ENCODE peak calls at places on chromosomes 3 and 15, in ten cellular contexts. Q is hepatocyte, K is IMR-90, W is sigmoid colon, F is kidney epithelial cell, M is stomach, S is astrocyte, N is Panc1, H is GM12865, I is cardiac fibroblast. J is an unnamed sample.

GRCh38 chr15:51260262-51260661 is 78.1 kb downstream of the CYP19A1 start:
- DNase-seq in Q (no peak), K (peak; percentile 8), W (no peak), F (no peak), M (no peak), S (peak; percentile 49), N (no peak), H (no peak), I (peak; percentile 40), J (no peak)

GRCh38 chr3:33941804-33942203 is 143.4 kb downstream of the PDCD6IP start:
- DNase-seq in Q (no peak), K (no peak), W (no peak), F (no peak), M (no peak), S (no peak), N (no peak), H (peak; percentile 19), I (no peak), J (no peak)

GRCh38 chr15:81069909-81070308 is 64.2 kb upstream of the CFAP161 start:
- DNase-seq in Q (no peak), K (no peak), W (no peak), F (no peak), M (no peak), S (no peak), N (no peak), H (no peak), I (no peak), J (no peak)

GRCh38 chr3:108221403-108221802 is 821 bp downstream of the IFT57 start:
- DNase-seq in Q (no peak), K (no peak), W (no peak), F (no peak), M (no peak), S (no peak), N (no peak), H (no peak), I (peak; percentile 9), J (peak; percentile 17)

GRCh38 chr15:67049351-67050044 is 15.9 kb upstream of the SMAD3 start:
- DNase-seq in Q (peak; percentile 76), K (peak; percentile 92), W (peak; percentile 46), F (peak; percentile 94), M (no peak), S (peak; percentile 96), N (no peak), H (no peak), I (peak; percentile 68), J (no peak)

GRCh38 chr3:60314064-60314463 is 937.2 kb downstream of the FHIT start:
- DNase-seq in Q (peak; percentile 10), K (no peak), W (no peak), F (no peak), M (no peak), S (peak; percentile 33), N (no peak), H (no peak), I (no peak), J (no peak)

GRCh38 chr15:26889298-26889898 is 22.5 kb downstream of the GABRA5 start:
- DNase-seq in Q (peak; percentile 76), K (peak; percentile 64), W (no peak), F (peak; percentile 18), M (peak; percentile 74), S (peak; percentile 48), N (peak; percentile 63), H (peak; percentile 77), I (peak; percentile 71), J (peak; percentile 71)

GRCh38 chr3:58880182-58880581 is 169.6 kb downstream of the CFAP20DC start:
- DNase-seq in Q (no peak), K (peak; percentile 77), W (no peak), F (no peak), M (no peak), S (peak; percentile 40), N (no peak), H (no peak), I (no peak), J (no peak)

GRCh38 chr3:81740731-81741130 is 20.7 kb downstream of the GBE1 start:
- DNase-seq in Q (no peak), K (no peak), W (no peak), F (no peak), M (no peak), S (no peak), N (no peak), H (no peak), I (no peak), J (no peak)

GRCh38 chr3:115330406-115330805 is 183.3 kb upstream of the ZBTB20 start:
- DNase-seq in Q (no peak), K (peak; percentile 51), W (no peak), F (no peak), M (no peak), S (peak; percentile 75), N (no peak), H (no peak), I (peak; percentile 62), J (no peak)

GRCh38 chr3:65732060-65732933 is 306.4 kb downstream of the MAGI1 start:
- DNase-seq in Q (peak; percentile 79), K (peak; percentile 80), W (no peak), F (peak; percentile 10), M (no peak), S (peak; percentile 35), N (peak; percentile 62), H (peak; percentile 49), I (peak; percentile 71), J (peak; percentile 44)

GRCh38 chr15:66654718-66655375 is 47.2 kb upstream of the SMAD6 start:
- DNase-seq in Q (peak; percentile 55), K (no peak), W (no peak), F (no peak), M (peak; percentile 29), S (no peak), N (no peak), H (no peak), I (no peak), J (no peak)

GRCh38 chr15:60464836-60465630 is 13.9 kb downstream of the ICE2 start:
- DNase-seq in Q (no peak), K (no peak), W (no peak), F (no peak), M (no peak), S (peak; percentile 30), N (no peak), H (no peak), I (peak; percentile 33), J (no peak)

GRCh38 chr3:42502429-42503250 is at the start of gene VIPR1:
- DNase-seq in Q (peak; percentile 93), K (no peak), W (peak; percentile 71), F (peak; percentile 10), M (peak; percentile 95), S (no peak), N (no peak), H (peak; percentile 83), I (peak; percentile 53), J (peak; percentile 61)

GRCh38 chr3:42503957-42504333 is 1.5 kb downstream of the VIPR1 start:
- DNase-seq in Q (no peak), K (no peak), W (peak; percentile 34), F (no peak), M (peak; percentile 17), S (no peak), N (no peak), H (no peak), I (no peak), J (no peak)

GRCh38 chr3:42504334-42505202 is 2.1 kb downstream of the VIPR1 start:
- DNase-seq in Q (peak; percentile 65), K (no peak), W (peak; percentile 46), F (no peak), M (peak; percentile 17), S (no peak), N (no peak), H (no peak), I (no peak), J (no peak)

GRCh38 chr3:42501681-42502428 is 588 bp upstream of the VIPR1 start:
- DNase-seq in Q (peak; percentile 82), K (peak; percentile 2), W (peak; percentile 68), F (no peak), M (peak; percentile 78), S (no peak), N (no peak), H (peak; percentile 46), I (peak; percentile 42), J (peak; percentile 46)

DNA sequence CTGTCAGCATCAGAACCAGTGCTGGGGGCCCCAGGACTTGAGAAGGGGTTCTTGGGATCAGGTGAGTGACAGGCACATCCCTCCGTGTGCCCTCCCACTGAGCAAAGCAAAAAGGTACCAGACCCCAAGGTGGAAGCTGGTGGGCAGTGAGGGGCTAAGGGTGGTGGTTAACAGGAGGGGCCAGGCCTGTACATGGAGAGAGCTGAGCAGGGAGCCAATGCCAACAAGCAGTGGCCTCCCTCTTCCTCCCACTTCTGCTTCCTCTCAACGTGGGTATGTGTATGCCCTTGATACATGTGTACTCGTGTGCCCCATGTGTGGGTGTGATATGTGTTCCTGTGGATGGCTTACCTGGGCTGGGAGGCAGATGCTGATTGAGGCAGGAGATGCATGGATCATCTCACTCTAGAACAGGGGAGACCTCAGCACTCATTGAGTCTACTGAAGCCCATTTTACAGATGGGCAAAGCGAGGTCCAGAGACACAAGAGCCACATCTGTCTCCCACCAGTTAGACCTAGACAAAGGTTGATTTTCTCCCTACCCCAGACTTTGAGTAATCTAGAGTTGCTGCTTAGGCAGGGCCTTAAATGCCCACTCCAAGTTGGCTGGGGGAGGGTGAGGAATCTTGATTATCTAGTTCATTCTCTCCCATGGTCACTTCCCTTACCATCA is 945 bp downstream of the VIPR1 start:
- DNase-seq in Q (no peak), K (no peak), W (peak; percentile 36), F (no peak), M (peak; percentile 23), S (no peak), N (no peak), H (no peak), I (no peak), J (no peak)
- H3K4me3 ChIP-seq in Q (peak overlapping the region; percentile 90), K (no peak overlapping the region), W (no peak overlapping the region), F (no peak overlapping the region), M (peak overlapping the region; percentile 67), S (no peak overlapping the region), N (no peak overlapping the region), H (no peak overlapping the region), I (peak overlapping the region; percentile 19), J (no peak overlapping the region)

DNA sequence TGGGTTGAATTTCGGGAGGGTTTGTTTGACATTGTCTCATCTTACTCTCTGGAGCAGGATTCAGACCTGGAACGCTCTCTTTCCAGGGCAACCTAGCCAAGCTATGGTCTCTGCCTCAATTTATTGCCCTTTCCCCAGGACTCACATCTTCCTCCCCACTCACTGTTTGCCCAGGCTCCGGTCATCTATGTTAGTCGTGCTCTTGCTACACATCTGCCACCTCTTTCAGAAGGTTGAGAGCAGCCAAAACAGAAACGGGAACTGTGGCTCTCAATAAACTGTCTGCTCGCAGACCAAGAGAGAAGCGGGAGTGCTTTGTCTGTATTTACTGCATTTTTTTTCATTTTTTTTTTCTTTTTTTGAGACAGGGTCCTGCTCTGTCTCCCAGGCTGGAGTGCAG is 81.6 kb downstream of the ST6GAL1 start:
- DNase-seq in Q (no peak), K (no peak), W (no peak), F (no peak), M (no peak), S (no peak), N (no peak), H (peak; percentile 84), I (no peak), J (peak; percentile 78)
- TF ChIP-seq CTCF in Q (no peak), K (no peak), W (no peak), F (no peak), M (no peak), S (no peak), N (no peak), H (no peak), I (no peak), J (no peak)

GRCh38 chr15:41256577-41257038 is 25.5 kb downstream of the CHP1 start:
- DNase-seq in Q (peak; percentile 33), K (no peak), W (no peak), F (no peak), M (no peak), S (peak; percentile 43), N (no peak), H (no peak), I (peak; percentile 50), J (peak; percentile 39)
- H3K4me3 ChIP-seq in Q (no peak overlapping the region), K (no peak overlapping the region), W (no peak overlapping the region), F (no peak overlapping the region), M (no peak overlapping the region), S (no peak overlapping the region), N (no peak overlapping the region), H (no peak overlapping the region), I (no peak overlapping the region), J (no peak overlapping the region)

GRCh38 chr3:13512451-13512850 is 32.3 kb downstream of the HDAC11 start:
- DNase-seq in Q (no peak), K (no peak), W (no peak), F (no peak), M (no peak), S (no peak), N (no peak), H (no peak), I (no peak), J (no peak)
- TF ChIP-seq CTCF in Q (no peak), K (no peak), W (no peak), F (no peak), M (no peak), S (no peak), N (no peak), H (no peak), I (no peak), J (no peak)